ENCODE peak calls at places on chromosomes 13 and 19, in eight cellular contexts. One of them, this sample, is unnamed.

GRCh38 chr13:24684600-24684998 is 4.4 kb downstream of the ATP12A start:
- DNase-seq in GM12865: peak
- DNase-seq in tibial artery: no peak
- DNase-seq in dorsolateral prefrontal cortex: no peak
- DNase-seq in astrocyte of the spinal cord: peak
- DNase-seq in Caco-2: no peak
- DNase-seq in body of pancreas: no peak
- DNase-seq in lung: no peak
- DNase-seq in this sample: no peak

GRCh38 chr13:42906257-42906656 is 85.8 kb downstream of the EPSTI1 start:
- DNase-seq in GM12865: no peak
- DNase-seq in tibial artery: no peak
- DNase-seq in dorsolateral prefrontal cortex: no peak
- DNase-seq in astrocyte of the spinal cord: no peak
- DNase-seq in Caco-2: no peak
- DNase-seq in body of pancreas: no peak
- DNase-seq in lung: no peak
- DNase-seq in this sample: no peak

GRCh38 chr19:42196011-42197001 is 21.2 kb downstream of the DEDD2 start:
- DNase-seq in GM12865: no peak
- DNase-seq in tibial artery: no peak
- DNase-seq in dorsolateral prefrontal cortex: no peak
- DNase-seq in astrocyte of the spinal cord: no peak
- DNase-seq in Caco-2: no peak
- DNase-seq in body of pancreas: no peak
- DNase-seq in lung: no peak
- DNase-seq in this sample: peak

GRCh38 chr19:50333737-50334617 is 4.8 kb upstream of the KCNC3 start:
- DNase-seq in GM12865: peak
- DNase-seq in tibial artery: no peak
- DNase-seq in dorsolateral prefrontal cortex: peak
- DNase-seq in astrocyte of the spinal cord: no peak
- DNase-seq in Caco-2: peak
- DNase-seq in body of pancreas: peak
- DNase-seq in lung: peak
- DNase-seq in this sample: peak

GRCh38 chr19:35214766-35215422 is 13.6 kb downstream of the FAM187B start:
- DNase-seq in GM12865: no peak
- DNase-seq in tibial artery: no peak
- DNase-seq in dorsolateral prefrontal cortex: no peak
- DNase-seq in astrocyte of the spinal cord: no peak
- DNase-seq in Caco-2: no peak
- DNase-seq in body of pancreas: no peak
- DNase-seq in lung: no peak
- DNase-seq in this sample: no peak

GRCh38 chr13:99310382-99311031 is 3.3 kb upstream of the GPR183 start:
- DNase-seq in GM12865: peak
- DNase-seq in tibial artery: no peak
- DNase-seq in dorsolateral prefrontal cortex: no peak
- DNase-seq in astrocyte of the spinal cord: peak
- DNase-seq in Caco-2: no peak
- DNase-seq in body of pancreas: no peak
- DNase-seq in lung: no peak
- DNase-seq in this sample: no peak

GRCh38 chr19:19064098-19064722 is 416 bp downstream of the SLC25A42 start:
- DNase-seq in GM12865: peak
- DNase-seq in tibial artery: no peak
- DNase-seq in dorsolateral prefrontal cortex: no peak
- DNase-seq in astrocyte of the spinal cord: no peak
- DNase-seq in Caco-2: no peak
- DNase-seq in body of pancreas: peak
- DNase-seq in lung: no peak
- DNase-seq in this sample: no peak

GRCh38 chr19:5539431-5539833 is 28.3 kb downstream of the TINCR start:
- DNase-seq in GM12865: no peak
- DNase-seq in tibial artery: no peak
- DNase-seq in dorsolateral prefrontal cortex: no peak
- DNase-seq in astrocyte of the spinal cord: no peak
- DNase-seq in Caco-2: no peak
- DNase-seq in body of pancreas: no peak
- DNase-seq in lung: no peak
- DNase-seq in this sample: peak

GRCh38 chr19:7391218-7391670 is 42.5 kb downstream of the ARHGEF18 start:
- DNase-seq in GM12865: no peak
- DNase-seq in tibial artery: no peak
- DNase-seq in dorsolateral prefrontal cortex: no peak
- DNase-seq in astrocyte of the spinal cord: peak
- DNase-seq in Caco-2: no peak
- DNase-seq in body of pancreas: no peak
- DNase-seq in lung: no peak
- DNase-seq in this sample: no peak

GRCh38 chr13:45863716-45864590 is 12.4 kb upstream of the SIAH3 start:
- DNase-seq in GM12865: no peak
- DNase-seq in tibial artery: no peak
- DNase-seq in dorsolateral prefrontal cortex: no peak
- DNase-seq in astrocyte of the spinal cord: no peak
- DNase-seq in Caco-2: no peak
- DNase-seq in body of pancreas: no peak
- DNase-seq in lung: no peak
- DNase-seq in this sample: peak

GRCh38 chr13:20472531-20472930 is 53.1 kb downstream of the CRYL1 start:
- DNase-seq in GM12865: no peak
- DNase-seq in tibial artery: no peak
- DNase-seq in dorsolateral prefrontal cortex: no peak
- DNase-seq in astrocyte of the spinal cord: no peak
- DNase-seq in Caco-2: no peak
- DNase-seq in body of pancreas: no peak
- DNase-seq in lung: no peak
- DNase-seq in this sample: no peak

GRCh38 chr19:23002690-23003422 is at the start of gene ZNF728:
- DNase-seq in GM12865: no peak
- DNase-seq in tibial artery: peak
- DNase-seq in dorsolateral prefrontal cortex: no peak
- DNase-seq in astrocyte of the spinal cord: no peak
- DNase-seq in Caco-2: no peak
- DNase-seq in body of pancreas: peak
- DNase-seq in lung: peak
- DNase-seq in this sample: no peak

GRCh38 chr13:43156916-43157315 is 133.5 kb downstream of the DNAJC15 start:
- DNase-seq in GM12865: no peak
- DNase-seq in tibial artery: no peak
- DNase-seq in dorsolateral prefrontal cortex: no peak
- DNase-seq in astrocyte of the spinal cord: peak
- DNase-seq in Caco-2: no peak
- DNase-seq in body of pancreas: no peak
- DNase-seq in lung: no peak
- DNase-seq in this sample: no peak

GRCh38 chr13:75308222-75308621 is 173.7 kb downstream of the TBC1D4 start:
- DNase-seq in GM12865: peak
- DNase-seq in tibial artery: no peak
- DNase-seq in dorsolateral prefrontal cortex: no peak
- DNase-seq in astrocyte of the spinal cord: no peak
- DNase-seq in Caco-2: no peak
- DNase-seq in body of pancreas: no peak
- DNase-seq in lung: no peak
- DNase-seq in this sample: no peak

DNA sequence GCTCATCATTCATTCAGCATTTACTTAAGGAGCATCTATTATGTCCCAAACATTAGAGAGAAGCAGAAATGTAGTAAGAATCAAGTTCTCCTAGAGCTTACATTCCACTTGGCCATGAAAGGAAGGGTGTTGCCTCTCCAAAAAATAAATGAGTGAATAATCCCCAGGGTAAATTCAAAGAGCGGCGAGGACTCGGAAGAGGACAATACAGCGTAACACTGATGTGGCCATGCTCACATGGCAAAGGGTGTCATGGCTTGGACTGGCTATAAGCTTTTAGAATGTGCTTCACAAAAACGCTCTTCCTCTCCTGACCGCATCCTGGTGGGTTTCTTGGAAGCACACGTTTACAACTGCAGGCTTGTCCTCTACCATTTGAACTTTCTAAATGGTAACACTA is 290.2 kb downstream of the IRS2 start:
- DNase-seq in GM12865: no peak
- DNase-seq in tibial artery: no peak
- DNase-seq in dorsolateral prefrontal cortex: no peak
- DNase-seq in astrocyte of the spinal cord: no peak
- DNase-seq in Caco-2: no peak
- DNase-seq in body of pancreas: no peak
- DNase-seq in lung: no peak
- DNase-seq in this sample: no peak
- TF ChIP-seq CTCF in GM12865: no peak
- TF ChIP-seq CTCF in tibial artery: no peak
- TF ChIP-seq CTCF in dorsolateral prefrontal cortex: no peak
- TF ChIP-seq CTCF in astrocyte of the spinal cord: no peak
- TF ChIP-seq CTCF in Caco-2: no peak
- TF ChIP-seq CTCF in body of pancreas: no peak
- TF ChIP-seq CTCF in lung: no peak
- TF ChIP-seq CTCF in this sample: no peak

DNA sequence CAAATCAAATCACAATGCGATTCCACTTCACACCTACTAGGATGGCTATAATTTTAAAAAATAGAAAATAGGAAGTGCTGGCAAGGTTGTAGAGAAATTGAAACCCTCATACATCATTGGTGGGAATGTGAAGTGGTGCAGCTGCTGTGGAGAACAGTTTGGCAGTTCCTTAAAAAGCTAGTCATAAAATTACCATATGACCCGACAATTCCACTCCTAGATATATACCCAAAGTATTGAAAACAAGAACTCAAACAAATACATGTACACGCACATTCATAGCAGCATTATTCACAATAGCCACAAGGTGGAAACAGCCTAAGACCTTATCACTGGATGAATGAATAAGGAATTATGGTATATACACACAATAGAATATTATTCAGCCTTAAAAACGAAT is 12.0 kb downstream of the HMGB1 start:
- DNase-seq in GM12865: peak
- DNase-seq in tibial artery: no peak
- DNase-seq in dorsolateral prefrontal cortex: no peak
- DNase-seq in astrocyte of the spinal cord: no peak
- DNase-seq in Caco-2: no peak
- DNase-seq in body of pancreas: no peak
- DNase-seq in lung: no peak
- DNase-seq in this sample: no peak
- TF ChIP-seq CTCF in GM12865: peak
- TF ChIP-seq CTCF in tibial artery: no peak
- TF ChIP-seq CTCF in dorsolateral prefrontal cortex: no peak
- TF ChIP-seq CTCF in astrocyte of the spinal cord: peak
- TF ChIP-seq CTCF in Caco-2: peak
- TF ChIP-seq CTCF in body of pancreas: no peak
- TF ChIP-seq CTCF in lung: no peak
- TF ChIP-seq CTCF in this sample: peak

DNA sequence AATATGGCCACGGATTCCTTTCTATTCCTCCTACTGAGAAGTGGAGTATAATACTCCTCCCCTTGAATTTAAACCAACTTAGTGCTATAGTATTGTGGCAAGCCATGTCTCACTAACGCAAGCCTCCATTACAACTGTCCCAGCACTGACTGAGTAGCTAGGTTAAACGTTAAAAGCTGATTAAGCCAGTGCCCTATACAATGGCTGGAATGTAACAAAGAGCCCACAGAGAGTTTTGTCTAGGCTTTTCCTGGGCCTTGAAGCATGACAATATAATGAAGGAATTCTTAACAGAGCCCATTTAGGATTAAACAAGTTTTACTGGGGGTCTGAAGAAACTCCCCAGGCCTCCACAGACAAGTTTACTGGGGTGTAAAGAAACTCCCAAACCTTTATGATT is 254.5 kb upstream of the DACH1 start:
- DNase-seq in GM12865: no peak
- DNase-seq in tibial artery: no peak
- DNase-seq in dorsolateral prefrontal cortex: no peak
- DNase-seq in astrocyte of the spinal cord: no peak
- DNase-seq in Caco-2: no peak
- DNase-seq in body of pancreas: no peak
- DNase-seq in lung: no peak
- DNase-seq in this sample: peak
- TF ChIP-seq CTCF in GM12865: no peak
- TF ChIP-seq CTCF in tibial artery: no peak
- TF ChIP-seq CTCF in dorsolateral prefrontal cortex: no peak
- TF ChIP-seq CTCF in astrocyte of the spinal cord: no peak
- TF ChIP-seq CTCF in Caco-2: no peak
- TF ChIP-seq CTCF in body of pancreas: no peak
- TF ChIP-seq CTCF in lung: no peak
- TF ChIP-seq CTCF in this sample: no peak

GRCh38 chr13:114314074-114314912 is at the start of gene CHAMP1:
- DNase-seq in GM12865: peak
- DNase-seq in tibial artery: peak
- DNase-seq in dorsolateral prefrontal cortex: peak
- DNase-seq in astrocyte of the spinal cord: peak
- DNase-seq in Caco-2: peak
- DNase-seq in body of pancreas: peak
- DNase-seq in lung: peak
- DNase-seq in this sample: peak

GRCh38 chr13:114315074-114315785 is 927 bp downstream of the CHAMP1 start:
- DNase-seq in GM12865: peak
- DNase-seq in tibial artery: no peak
- DNase-seq in dorsolateral prefrontal cortex: no peak
- DNase-seq in astrocyte of the spinal cord: no peak
- DNase-seq in Caco-2: no peak
- DNase-seq in body of pancreas: no peak
- DNase-seq in lung: no peak
- DNase-seq in this sample: no peak

GRCh38 chr13:114311387-114311786 is 2.9 kb upstream of the CHAMP1 start:
- DNase-seq in GM12865: no peak
- DNase-seq in tibial artery: no peak
- DNase-seq in dorsolateral prefrontal cortex: no peak
- DNase-seq in astrocyte of the spinal cord: no peak
- DNase-seq in Caco-2: no peak
- DNase-seq in body of pancreas: no peak
- DNase-seq in lung: no peak
- DNase-seq in this sample: no peak

GRCh38 chr13:114311908-114312307 is 2.4 kb upstream of the CHAMP1 start:
- DNase-seq in GM12865: no peak
- DNase-seq in tibial artery: no peak
- DNase-seq in dorsolateral prefrontal cortex: no peak
- DNase-seq in astrocyte of the spinal cord: no peak
- DNase-seq in Caco-2: no peak
- DNase-seq in body of pancreas: no peak
- DNase-seq in lung: no peak
- DNase-seq in this sample: no peak

DNA sequence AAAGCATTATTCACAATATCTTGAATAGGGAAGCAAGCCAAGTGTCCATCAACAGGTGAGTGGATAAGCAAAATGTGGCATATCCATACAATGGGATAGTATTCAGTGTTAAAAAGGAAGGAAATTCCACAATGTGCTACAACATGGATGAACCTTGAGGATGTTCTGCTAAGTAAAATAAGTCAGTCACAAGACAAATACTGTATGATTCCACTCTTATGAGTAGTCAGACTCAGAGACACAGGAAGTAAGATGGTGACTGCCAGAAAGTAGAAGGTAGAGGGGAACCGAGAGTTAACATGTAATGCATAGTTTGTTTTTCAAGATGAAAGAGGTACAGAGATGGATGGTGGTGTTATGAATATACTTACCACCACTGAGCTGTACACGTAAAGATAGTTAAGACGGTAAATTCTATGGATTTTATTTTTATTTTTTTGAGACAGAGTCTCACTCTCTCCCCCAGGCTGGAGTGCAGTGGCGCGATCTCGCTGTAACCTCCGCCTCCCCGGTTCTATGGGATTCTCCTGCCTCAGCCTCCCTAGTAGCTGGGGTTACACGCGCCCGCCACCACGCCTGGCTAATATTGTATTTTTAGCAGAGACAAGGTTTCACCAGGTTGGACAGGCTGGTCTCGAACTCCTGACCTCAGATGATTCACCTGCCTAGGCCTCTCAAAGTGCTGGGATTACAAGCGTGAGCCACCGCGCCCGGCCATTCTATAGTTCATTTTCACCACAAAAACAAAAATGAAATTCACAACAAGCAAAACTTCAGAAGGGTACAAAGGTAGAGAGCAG is 1.0 kb upstream of the CHAMP1 start:
- DNase-seq in GM12865: peak
- DNase-seq in tibial artery: no peak
- DNase-seq in dorsolateral prefrontal cortex: no peak
- DNase-seq in astrocyte of the spinal cord: no peak
- DNase-seq in Caco-2: no peak
- DNase-seq in body of pancreas: no peak
- DNase-seq in lung: no peak
- DNase-seq in this sample: no peak
- TF ChIP-seq CTCF in GM12865: no peak
- TF ChIP-seq CTCF in tibial artery: no peak
- TF ChIP-seq CTCF in dorsolateral prefrontal cortex: no peak
- TF ChIP-seq CTCF in astrocyte of the spinal cord: no peak
- TF ChIP-seq CTCF in Caco-2: no peak
- TF ChIP-seq CTCF in body of pancreas: no peak
- TF ChIP-seq CTCF in lung: no peak
- TF ChIP-seq CTCF in this sample: no peak

This sample was measured in GM23338.